ENCODE peak calls at places on chromosomes 6 and 20, in eight cellular contexts. One of them, this sample, is unnamed.
A peak's percentile ranks its signal among the peaks of the same experiment; 100 is the strongest.

GRCh38 chr20:31815408-31816188 is 3.6 kb upstream of the MYLK2 start:
- DNase-seq in left lobe of liver: no peak
- DNase-seq in neural crest cell: no peak
- DNase-seq in AG08396: peak; percentile 48
- DNase-seq in AG09309: no peak
- DNase-seq in EL: no peak
- DNase-seq in iPS DF 6.9: no peak
- DNase-seq in left ventricle myocardium inferior: no peak
- DNase-seq in this sample: no peak

GRCh38 chr6:135493218-135493961 is 4.2 kb downstream of the AHI1 start:
- DNase-seq in AG08396: no peak
- DNase-seq in left lobe of liver: no peak
- DNase-seq in left ventricle myocardium inferior: no peak
- DNase-seq in neural crest cell: no peak
- DNase-seq in iPS DF 6.9: no peak
- DNase-seq in AG09309: no peak
- DNase-seq in EL: peak; percentile 40
- DNase-seq in this sample: no peak

GRCh38 chr20:37353285-37353849 is 7.4 kb downstream of the SRC start:
- DNase-seq in left ventricle myocardium inferior: no peak
- DNase-seq in AG09309: no peak
- DNase-seq in left lobe of liver: no peak
- DNase-seq in neural crest cell: no peak
- DNase-seq in AG08396: no peak
- DNase-seq in EL: no peak
- DNase-seq in iPS DF 6.9: no peak
- DNase-seq in this sample: no peak

GRCh38 chr6:21033575-21034026 is 499.3 kb downstream of the CDKAL1 start:
- DNase-seq in neural crest cell: no peak
- DNase-seq in iPS DF 6.9: no peak
- DNase-seq in AG08396: peak; percentile 53
- DNase-seq in AG09309: peak; percentile 79
- DNase-seq in left lobe of liver: no peak
- DNase-seq in left ventricle myocardium inferior: peak; percentile 32
- DNase-seq in EL: peak; percentile 85
- DNase-seq in this sample: peak; percentile 50

GRCh38 chr20:52899221-52899620 is 72.9 kb upstream of the TSHZ2 start:
- DNase-seq in left lobe of liver: no peak
- DNase-seq in EL: no peak
- DNase-seq in left ventricle myocardium inferior: no peak
- DNase-seq in neural crest cell: no peak
- DNase-seq in AG08396: no peak
- DNase-seq in iPS DF 6.9: no peak
- DNase-seq in AG09309: no peak
- DNase-seq in this sample: no peak

GRCh38 chr6:69988458-69989126 is 122.2 kb downstream of the COL19A1 start:
- DNase-seq in AG09309: no peak
- DNase-seq in neural crest cell: no peak
- DNase-seq in left ventricle myocardium inferior: no peak
- DNase-seq in iPS DF 6.9: no peak
- DNase-seq in EL: no peak
- DNase-seq in left lobe of liver: no peak
- DNase-seq in AG08396: no peak
- DNase-seq in this sample: no peak

GRCh38 chr6:101397199-101397598 is 3.7 kb downstream of the GRIK2 start:
- DNase-seq in iPS DF 6.9: no peak
- DNase-seq in left ventricle myocardium inferior: no peak
- DNase-seq in AG09309: no peak
- DNase-seq in left lobe of liver: no peak
- DNase-seq in AG08396: no peak
- DNase-seq in EL: peak; percentile 6
- DNase-seq in neural crest cell: no peak
- DNase-seq in this sample: no peak

GRCh38 chr6:12813321-12813720 is 96.8 kb downstream of the PHACTR1 start:
- DNase-seq in left lobe of liver: no peak
- DNase-seq in AG08396: no peak
- DNase-seq in neural crest cell: no peak
- DNase-seq in iPS DF 6.9: no peak
- DNase-seq in EL: peak; percentile 82
- DNase-seq in left ventricle myocardium inferior: no peak
- DNase-seq in AG09309: no peak
- DNase-seq in this sample: no peak

GRCh38 chr6:3138341-3138740 is 19.0 kb downstream of the TUBB2A start:
- DNase-seq in EL: peak; percentile 38
- DNase-seq in left ventricle myocardium inferior: no peak
- DNase-seq in iPS DF 6.9: no peak
- DNase-seq in AG09309: peak; percentile 18
- DNase-seq in AG08396: no peak
- DNase-seq in left lobe of liver: no peak
- DNase-seq in neural crest cell: no peak
- DNase-seq in this sample: no peak

GRCh38 chr6:46279874-46280273 is 109.1 kb upstream of the ENPP5 start:
- DNase-seq in left ventricle myocardium inferior: no peak
- DNase-seq in iPS DF 6.9: no peak
- DNase-seq in AG08396: no peak
- DNase-seq in EL: no peak
- DNase-seq in left lobe of liver: no peak
- DNase-seq in neural crest cell: no peak
- DNase-seq in AG09309: peak; percentile 51
- DNase-seq in this sample: no peak

GRCh38 chr20:2103454-2104153 is 2.0 kb downstream of the STK35 start:
- DNase-seq in neural crest cell: no peak
- DNase-seq in AG09309: no peak
- DNase-seq in left ventricle myocardium inferior: no peak
- DNase-seq in EL: no peak
- DNase-seq in iPS DF 6.9: no peak
- DNase-seq in AG08396: no peak
- DNase-seq in left lobe of liver: no peak
- DNase-seq in this sample: no peak

GRCh38 chr6:48474136-48474535 is 363.1 kb upstream of the PTCHD4 start:
- DNase-seq in AG08396: no peak
- DNase-seq in EL: no peak
- DNase-seq in iPS DF 6.9: no peak
- DNase-seq in left ventricle myocardium inferior: no peak
- DNase-seq in AG09309: no peak
- DNase-seq in neural crest cell: no peak
- DNase-seq in left lobe of liver: no peak
- DNase-seq in this sample: no peak

GRCh38 chr6:136365781-136366354 is 76.2 kb upstream of the BCLAF1 start:
- DNase-seq in AG09309: no peak
- DNase-seq in AG08396: no peak
- DNase-seq in left lobe of liver: peak; percentile 50
- DNase-seq in iPS DF 6.9: no peak
- DNase-seq in left ventricle myocardium inferior: peak; percentile 60
- DNase-seq in neural crest cell: no peak
- DNase-seq in EL: no peak
- DNase-seq in this sample: peak; percentile 59

GRCh38 chr6:88165877-88166492 is at the start of gene CNR1:
- DNase-seq in EL: peak; percentile 14
- DNase-seq in neural crest cell: peak; percentile 42
- DNase-seq in iPS DF 6.9: no peak
- DNase-seq in AG08396: peak; percentile 37
- DNase-seq in left lobe of liver: no peak
- DNase-seq in left ventricle myocardium inferior: peak; percentile 35
- DNase-seq in AG09309: no peak
- DNase-seq in this sample: peak; percentile 75

GRCh38 chr20:57429579-57430202 is 38.5 kb downstream of the RBM38 start:
- DNase-seq in AG09309: no peak
- DNase-seq in left lobe of liver: no peak
- DNase-seq in iPS DF 6.9: no peak
- DNase-seq in AG08396: peak; percentile 56
- DNase-seq in left ventricle myocardium inferior: no peak
- DNase-seq in neural crest cell: no peak
- DNase-seq in EL: peak; percentile 32
- DNase-seq in this sample: no peak

GRCh38 chr20:32570401-32571190 is 14.5 kb downstream of the NOL4L start:
- DNase-seq in AG08396: no peak
- DNase-seq in left ventricle myocardium inferior: no peak
- DNase-seq in neural crest cell: no peak
- DNase-seq in iPS DF 6.9: no peak
- DNase-seq in left lobe of liver: no peak
- DNase-seq in AG09309: no peak
- DNase-seq in EL: no peak
- DNase-seq in this sample: no peak

GRCh38 chr6:24107294-24107693 is 18.7 kb upstream of the NRSN1 start:
- DNase-seq in left ventricle myocardium inferior: no peak
- DNase-seq in left lobe of liver: no peak
- DNase-seq in EL: no peak
- DNase-seq in AG09309: no peak
- DNase-seq in neural crest cell: no peak
- DNase-seq in AG08396: no peak
- DNase-seq in iPS DF 6.9: no peak
- DNase-seq in this sample: no peak

GRCh38 chr20:2109425-2110210 is 8.0 kb downstream of the STK35 start:
- DNase-seq in left lobe of liver: peak; percentile 44
- DNase-seq in AG08396: no peak
- DNase-seq in EL: peak; percentile 36
- DNase-seq in left ventricle myocardium inferior: peak; percentile 78
- DNase-seq in iPS DF 6.9: no peak
- DNase-seq in neural crest cell: no peak
- DNase-seq in AG09309: no peak
- DNase-seq in this sample: peak; percentile 80

GRCh38 chr20:25040438-25040831 is 17.5 kb downstream of the ACSS1 start:
- DNase-seq in left ventricle myocardium inferior: no peak
- DNase-seq in EL: peak; percentile 41
- DNase-seq in iPS DF 6.9: no peak
- DNase-seq in left lobe of liver: no peak
- DNase-seq in neural crest cell: no peak
- DNase-seq in AG09309: no peak
- DNase-seq in AG08396: peak; percentile 70
- DNase-seq in this sample: peak; percentile 38

GRCh38 chr6:95614094-95614493 is 36.8 kb downstream of the MANEA start:
- DNase-seq in iPS DF 6.9: no peak
- DNase-seq in AG09309: no peak
- DNase-seq in AG08396: peak; percentile 5
- DNase-seq in neural crest cell: no peak
- DNase-seq in left ventricle myocardium inferior: no peak
- DNase-seq in left lobe of liver: no peak
- DNase-seq in EL: peak; percentile 43
- DNase-seq in this sample: no peak

GRCh38 chr20:50308513-50309279 is 118.1 kb downstream of the CEBPB start:
- DNase-seq in neural crest cell: no peak
- DNase-seq in iPS DF 6.9: no peak
- DNase-seq in EL: peak; percentile 99
- DNase-seq in AG08396: peak; percentile 90
- DNase-seq in left ventricle myocardium inferior: peak; percentile 91
- DNase-seq in left lobe of liver: peak; percentile 88
- DNase-seq in AG09309: peak; percentile 98
- DNase-seq in this sample: peak; percentile 93

GRCh38 chr6:82588020-82588419 is 224.4 kb downstream of the TPBG start:
- DNase-seq in neural crest cell: no peak
- DNase-seq in AG08396: no peak
- DNase-seq in AG09309: no peak
- DNase-seq in EL: no peak
- DNase-seq in iPS DF 6.9: no peak
- DNase-seq in left lobe of liver: no peak
- DNase-seq in left ventricle myocardium inferior: no peak
- DNase-seq in this sample: no peak

GRCh38 chr20:58677808-58678207 is 14.8 kb upstream of the NPEPL1 start:
- DNase-seq in AG09309: no peak
- DNase-seq in neural crest cell: no peak
- DNase-seq in EL: no peak
- DNase-seq in AG08396: no peak
- DNase-seq in left ventricle myocardium inferior: no peak
- DNase-seq in iPS DF 6.9: no peak
- DNase-seq in left lobe of liver: no peak
- DNase-seq in this sample: no peak